ENCODE peak calls at places on chromosomes 6 and 20, in six cellular contexts. M is endothelial cell of umbilical vein, W is heart left ventricle, Z is AG04449, Y is astrocyte, G is cardiac fibroblast. L is an unnamed sample.

GRCh38 chr20:53708129-53708968 is 114.7 kb upstream of the ZNF217 start:
- DNase-seq in Y (peak; percentile 91), W (no peak), G (peak; percentile 27), M (no peak), Z (no peak), L (no peak)

GRCh38 chr6:89986650-89987074 is 92.4 kb downstream of the GJA10 start:
- DNase-seq in Y (peak; percentile 89), W (no peak), M (no peak), Z (peak; percentile 77), G (peak; percentile 47), L (no peak)

GRCh38 chr6:132096996-132097395 is 145.8 kb upstream of the CCN2 start:
- DNase-seq in M (no peak), Z (no peak), W (no peak), Y (no peak), G (no peak), L (no peak)

GRCh38 chr6:84424956-84425355 is 197.5 kb upstream of the CEP162 start:
- DNase-seq in Z (no peak), G (no peak), W (no peak), M (no peak), Y (no peak), L (no peak)

GRCh38 chr20:49608752-49609670 is 41.1 kb upstream of the PTGIS start:
- DNase-seq in M (peak; percentile 61), W (peak; percentile 84), G (peak; percentile 55), Y (no peak), Z (no peak), L (no peak)

GRCh38 chr6:90146914-90147668 is 149.6 kb downstream of the BACH2 start:
- DNase-seq in W (no peak), Z (no peak), Y (no peak), G (no peak), M (no peak), L (no peak)

GRCh38 chr6:169935348-169935718 is 183.9 kb downstream of the ERMARD start:
- DNase-seq in Y (no peak), Z (no peak), G (no peak), W (no peak), M (peak; percentile 82), L (no peak)

GRCh38 chr20:49447946-49448809 is 34.3 kb downstream of the KCNB1 start:
- DNase-seq in Y (no peak), Z (no peak), G (no peak), M (no peak), W (no peak), L (no peak)

GRCh38 chr20:62009869-62010445 is 55.7 kb downstream of the TAF4 start:
- DNase-seq in W (peak; percentile 18), G (no peak), Y (no peak), M (no peak), Z (no peak), L (no peak)

GRCh38 chr6:22147983-22148797 is 148.6 kb downstream of the PRL start:
- DNase-seq in Z (peak; percentile 29), M (peak; percentile 84), W (no peak), G (peak; percentile 82), Y (peak; percentile 91), L (no peak)

DNA sequence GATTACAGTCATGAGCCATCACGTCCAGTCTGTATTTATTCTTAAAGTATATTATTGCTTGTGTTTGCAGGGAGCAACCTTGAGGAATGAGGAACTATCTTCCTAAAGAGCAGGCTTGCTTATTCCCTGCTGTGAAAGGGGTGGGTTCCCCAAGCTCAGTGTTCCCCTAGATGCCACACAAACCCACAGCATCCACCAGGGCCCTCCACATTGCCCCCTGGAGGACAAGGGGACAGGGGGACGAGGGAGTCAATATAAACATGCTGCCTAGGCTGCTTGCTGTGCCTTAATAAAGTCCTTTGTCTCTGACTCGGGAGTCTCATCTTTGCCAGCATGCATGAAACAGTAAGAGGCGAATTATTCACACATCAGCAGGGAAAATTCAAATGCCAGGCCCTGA is 8.0 kb upstream of the IDH3B start:
- DNase-seq in Z (no peak), W (no peak), M (no peak), Y (no peak), G (no peak), L (no peak)
- TF ChIP-seq CTCF in Z (peak; percentile 3), W (no peak), M (peak; percentile 16), Y (no peak), G (peak; percentile 13), L (no peak)

GRCh38 chr6:48212501-48212900 is 101.5 kb upstream of the PTCHD4 start:
- DNase-seq in Z (no peak), W (no peak), Y (no peak), M (no peak), G (no peak), L (no peak)

DNA sequence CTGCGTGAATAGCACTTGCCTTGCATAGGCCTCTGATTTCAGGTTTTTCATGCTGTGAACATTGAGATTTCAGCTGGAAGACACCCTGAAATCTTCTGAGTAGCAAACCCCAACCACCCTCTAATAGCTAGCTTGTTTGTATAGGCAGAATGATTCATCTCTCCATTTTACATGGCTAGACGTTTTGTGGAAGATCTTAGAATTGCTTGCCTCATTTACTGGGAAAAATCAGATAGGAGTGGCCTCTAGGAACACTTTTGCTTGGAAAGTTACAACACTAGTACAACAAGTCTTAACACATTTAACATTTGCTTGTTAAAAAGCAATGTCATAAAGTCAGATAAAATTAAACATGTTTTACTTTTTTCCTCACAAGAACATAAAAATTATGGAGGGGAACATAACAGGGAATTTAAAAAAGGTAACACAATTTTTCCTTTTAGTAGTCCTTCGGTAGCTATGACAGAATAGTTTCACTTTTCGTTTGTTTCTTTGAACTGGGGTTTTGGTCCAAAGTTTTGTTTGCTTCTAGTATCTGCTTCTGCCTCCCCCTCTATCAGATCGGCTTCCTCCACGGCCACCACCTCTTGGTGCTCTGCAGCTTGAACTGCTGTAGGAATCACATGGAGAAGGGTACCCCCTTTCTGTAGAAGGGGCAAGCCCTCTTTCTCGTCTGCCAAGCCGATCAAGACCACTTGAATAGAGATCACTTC is 102.2 kb upstream of the PTCHD4 start:
- DNase-seq in Y (no peak), W (no peak), G (no peak), Z (no peak), M (no peak), L (no peak)
- H3K4me3 ChIP-seq in Y (no peak overlapping the region), W (no peak overlapping the region), G (no peak overlapping the region), Z (no peak overlapping the region), M (no peak overlapping the region), L (no peak overlapping the region)

DNA sequence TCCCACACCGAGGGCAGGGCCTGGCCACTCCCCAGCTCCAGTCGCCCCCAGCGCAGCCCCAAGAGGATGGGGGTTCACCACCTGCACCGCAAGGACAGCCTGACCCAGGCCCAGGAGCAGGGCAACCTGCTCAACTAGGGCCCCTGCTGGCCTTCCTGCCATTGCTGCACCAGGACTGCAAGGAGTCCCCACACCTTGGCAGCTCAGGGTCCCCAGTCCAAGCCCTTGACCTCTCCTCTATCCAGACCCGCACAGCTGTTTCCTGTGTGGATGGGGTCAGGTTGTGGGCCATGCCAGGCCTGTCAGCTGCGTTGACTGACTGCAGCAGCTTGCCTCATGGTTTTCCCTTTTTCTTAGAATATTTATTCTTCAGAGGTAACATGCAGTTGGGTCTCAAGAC is 4.4 kb downstream of the LRRC73 start:
- DNase-seq in Z (no peak), G (no peak), M (no peak), Y (no peak), W (no peak), L (no peak)
- TF ChIP-seq CTCF in Z (no peak), G (no peak), M (no peak), Y (no peak), W (no peak), L (no peak)

DNA sequence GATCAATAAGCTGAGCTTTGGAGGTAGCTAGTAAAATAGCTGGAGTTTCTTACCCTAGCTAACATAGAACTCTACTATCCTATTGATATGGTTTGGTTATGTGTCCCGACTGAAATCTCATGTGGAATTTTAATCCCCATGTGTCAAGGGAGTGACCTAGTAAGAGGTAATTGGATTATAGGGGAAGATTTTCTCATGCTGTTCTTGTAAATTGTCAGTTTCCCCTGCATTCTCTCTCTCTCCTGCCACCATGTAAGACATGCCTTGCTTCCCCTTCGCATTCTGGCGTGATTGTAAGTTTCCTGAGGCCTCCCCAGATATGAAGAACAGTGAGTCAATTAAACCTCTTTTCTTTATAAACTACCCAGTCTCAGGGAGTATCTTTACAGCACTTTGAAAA is 24.6 kb upstream of the SYNE1 start:
- DNase-seq in Y (no peak), G (no peak), M (no peak), Z (no peak), W (no peak), L (no peak)
- H3K4me3 ChIP-seq in Y (no peak overlapping the region), G (no peak overlapping the region), M (no peak overlapping the region), Z (no peak overlapping the region), W (no peak overlapping the region), L (no peak overlapping the region)

GRCh38 chr6:87139236-87139635 is 16.1 kb upstream of the ZNF292 start:
- DNase-seq in W (no peak), M (peak; percentile 61), Z (no peak), G (peak; percentile 77), Y (peak; percentile 24), L (no peak)
- TF ChIP-seq CTCF in W (peak; percentile 59), M (peak; percentile 55), Z (peak; percentile 43), G (peak; percentile 66), Y (peak; percentile 70), L (peak; percentile 63)

DNA sequence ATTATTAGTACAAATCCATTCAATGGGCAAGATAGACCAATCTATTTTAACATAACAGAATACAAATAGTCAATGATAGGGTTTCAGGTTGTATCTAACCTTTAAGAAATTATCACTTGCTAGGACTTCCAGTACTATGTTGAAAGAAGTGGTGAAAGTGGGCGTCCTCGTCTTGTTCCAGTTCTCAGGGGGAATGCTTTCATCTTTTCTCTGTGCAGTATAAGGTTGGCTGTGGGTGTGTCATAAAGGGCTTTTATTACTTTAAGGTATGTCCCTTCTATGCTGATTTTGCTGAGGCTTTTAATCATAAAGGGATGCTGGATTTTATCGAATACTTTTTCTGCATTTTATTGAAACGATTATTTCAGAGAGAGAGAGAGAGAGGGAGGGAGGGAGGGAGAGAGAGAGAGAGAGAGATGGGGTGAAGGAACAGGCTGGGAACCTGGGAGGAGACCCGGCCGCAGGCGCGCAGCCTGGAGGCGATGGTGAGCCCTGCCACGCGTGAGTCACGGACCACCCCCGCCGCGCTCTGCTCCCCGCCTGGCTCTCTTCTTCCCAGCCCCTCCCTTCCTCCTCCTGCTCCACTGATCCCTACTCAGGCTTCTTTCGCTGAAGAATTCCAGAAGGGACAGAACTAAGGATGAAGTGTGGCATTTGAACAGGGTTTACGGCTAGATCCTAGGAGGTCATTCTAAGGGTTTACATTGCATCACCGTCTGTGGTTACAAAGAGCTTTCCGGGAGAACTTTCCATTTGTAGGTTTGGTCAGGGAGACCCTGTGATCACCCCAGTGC is 45.5 kb upstream of the HLA-E start:
- DNase-seq in G (no peak), W (no peak), M (no peak), Z (no peak), Y (peak; percentile 8), L (no peak)
- H3K4me3 ChIP-seq in G (no peak overlapping the region), W (no peak overlapping the region), M (no peak overlapping the region), Z (no peak overlapping the region), Y (no peak overlapping the region), L (no peak overlapping the region)

GRCh38 chr20:36214684-36215256 is 21.5 kb upstream of the AAR2 start:
- DNase-seq in Z (no peak), G (peak; percentile 50), Y (no peak), W (no peak), M (peak; percentile 19), L (no peak)
- TF ChIP-seq CTCF in Z (peak; percentile 71), G (peak; percentile 64), Y (peak; percentile 60), W (peak; percentile 43), M (peak; percentile 49), L (no peak)